ENCODE peak calls at places on chromosomes 12 and 14, in ten cellular contexts. N is HTR-8/SVneo; E is left ventricle myocardium superior; Q is bronchial epithelial cell; W is non-pigmented ciliary epithelial cell; X is stimulated activated naive CD8-positive, alpha-beta T cell treated with anti-CD3 and anti-CD28 coated beads, Interleukin-15, Interleukin-2, amounts not matched to agents 100 U/mL and 50 U/mL, for 24 hours; I is DMS 273 treated with DMSO at 0.1 percent for 48 hours; U is thoracic aorta; C is memory B cell; F is effector CD4-positive, alpha-beta T cell. P is an unnamed sample.

GRCh38 chr12:66552753-66553152 is 126.1 kb downstream of the GRIP1 start:
- DNase-seq in N (no peak), E (no peak), Q (peak; percentile 17), W (no peak), X (no peak), I (no peak), U (no peak), C (no peak), F (no peak), P (no peak)

GRCh38 chr14:92990456-92991430 is 67.8 kb downstream of the CHGA start:
- DNase-seq in N (no peak), E (no peak), Q (no peak), W (no peak), X (no peak), I (no peak), U (no peak), C (no peak), F (no peak), P (no peak)

GRCh38 chr12:46477541-46477940 is 105.0 kb upstream of the SLC38A2 start:
- DNase-seq in N (no peak), E (no peak), Q (no peak), W (no peak), X (no peak), I (no peak), U (no peak), C (no peak), F (no peak), P (no peak)

GRCh38 chr14:89041245-89041585 is 216.8 kb downstream of the TTC8 start:
- DNase-seq in N (no peak), E (no peak), Q (peak; percentile 47), W (no peak), X (no peak), I (peak; percentile 39), U (no peak), C (no peak), F (no peak), P (no peak)

GRCh38 chr14:70871863-70872677 is 35.2 kb upstream of the PCNX1 start:
- DNase-seq in N (no peak), E (no peak), Q (no peak), W (no peak), X (peak; percentile 19), I (no peak), U (no peak), C (no peak), F (no peak), P (peak; percentile 77)

GRCh38 chr12:46718495-46718894 is 107.3 kb downstream of the SLC38A4 start:
- DNase-seq in N (no peak), E (no peak), Q (no peak), W (no peak), X (no peak), I (no peak), U (no peak), C (no peak), F (no peak), P (no peak)

GRCh38 chr12:110647669-110648068 is 33.7 kb downstream of the TCTN1 start:
- DNase-seq in N (no peak), E (no peak), Q (no peak), W (no peak), X (peak; percentile 59), I (no peak), U (no peak), C (peak; percentile 75), F (no peak), P (peak; percentile 69)

GRCh38 chr12:39461059-39461458 is 18.1 kb upstream of the KIF21A start:
- DNase-seq in N (no peak), E (no peak), Q (no peak), W (no peak), X (no peak), I (no peak), U (no peak), C (no peak), F (no peak), P (no peak)

P was measured in activated CD4-positive, alpha-beta T cell treated with anti-CD3 and anti-CD28 coated beads, Interleukin-2, amount 10 ng/mL, durations not matched to agents 24 days and 14 days.